ENCODE peak calls at places on chromosomes 1 and 21, in six cellular contexts. One of them, this sample, is unnamed.

GRCh38 chr1:77889671-77890070 is 1.2 kb downstream of the NEXN start:
- DNase-seq in tibial artery: no peak
- DNase-seq in neural progenitor cell: no peak
- DNase-seq in GM12864: no peak
- DNase-seq in HFFc6: peak
- DNase-seq in CD4-positive, alpha-beta T cell: no peak
- DNase-seq in this sample: no peak

GRCh38 chr1:244437108-244437507 is 14.6 kb downstream of the ADSS2 start:
- DNase-seq in HFFc6: no peak
- DNase-seq in tibial artery: no peak
- DNase-seq in GM12864: no peak
- DNase-seq in CD4-positive, alpha-beta T cell: no peak
- DNase-seq in neural progenitor cell: no peak
- DNase-seq in this sample: no peak

GRCh38 chr1:219757890-219758289 is 145.0 kb upstream of the ZC3H11B start:
- DNase-seq in tibial artery: no peak
- DNase-seq in neural progenitor cell: no peak
- DNase-seq in HFFc6: no peak
- DNase-seq in GM12864: no peak
- DNase-seq in CD4-positive, alpha-beta T cell: no peak
- DNase-seq in this sample: no peak

GRCh38 chr1:201503397-201504176 is 3.3 kb downstream of the CSRP1 start:
- DNase-seq in tibial artery: peak
- DNase-seq in GM12864: no peak
- DNase-seq in HFFc6: peak
- DNase-seq in neural progenitor cell: peak
- DNase-seq in CD4-positive, alpha-beta T cell: no peak
- DNase-seq in this sample: no peak

GRCh38 chr1:42750041-42750440 is 10.0 kb upstream of the CLDN19 start:
- DNase-seq in HFFc6: no peak
- DNase-seq in neural progenitor cell: no peak
- DNase-seq in GM12864: no peak
- DNase-seq in CD4-positive, alpha-beta T cell: no peak
- DNase-seq in tibial artery: no peak
- DNase-seq in this sample: no peak

GRCh38 chr1:24594328-24594598 is 38.4 kb downstream of the NCMAP start:
- DNase-seq in GM12864: no peak
- DNase-seq in CD4-positive, alpha-beta T cell: no peak
- DNase-seq in HFFc6: no peak
- DNase-seq in neural progenitor cell: no peak
- DNase-seq in tibial artery: no peak
- DNase-seq in this sample: no peak

GRCh38 chr1:225474986-225475820 is 47.4 kb upstream of the LBR start:
- DNase-seq in HFFc6: peak
- DNase-seq in neural progenitor cell: peak
- DNase-seq in tibial artery: peak
- DNase-seq in GM12864: no peak
- DNase-seq in CD4-positive, alpha-beta T cell: peak
- DNase-seq in this sample: peak

GRCh38 chr1:94068096-94068830 is 52.7 kb downstream of the ABCA4 start:
- DNase-seq in HFFc6: peak
- DNase-seq in neural progenitor cell: no peak
- DNase-seq in GM12864: no peak
- DNase-seq in tibial artery: no peak
- DNase-seq in CD4-positive, alpha-beta T cell: no peak
- DNase-seq in this sample: no peak

GRCh38 chr1:85617582-85618237 is 37.1 kb downstream of the CCN1 start:
- DNase-seq in GM12864: no peak
- DNase-seq in CD4-positive, alpha-beta T cell: no peak
- DNase-seq in HFFc6: peak
- DNase-seq in tibial artery: no peak
- DNase-seq in neural progenitor cell: no peak
- DNase-seq in this sample: no peak

GRCh38 chr1:192805832-192806323 is 3.0 kb upstream of the RGS2 start:
- DNase-seq in neural progenitor cell: peak
- DNase-seq in CD4-positive, alpha-beta T cell: no peak
- DNase-seq in HFFc6: peak
- DNase-seq in tibial artery: no peak
- DNase-seq in GM12864: no peak
- DNase-seq in this sample: peak

GRCh38 chr1:183226361-183226760 is 40.3 kb downstream of the LAMC2 start:
- DNase-seq in tibial artery: no peak
- DNase-seq in GM12864: no peak
- DNase-seq in CD4-positive, alpha-beta T cell: no peak
- DNase-seq in neural progenitor cell: no peak
- DNase-seq in HFFc6: no peak
- DNase-seq in this sample: no peak

GRCh38 chr1:75472089-75472970 is 138.6 kb downstream of the SLC44A5 start:
- DNase-seq in GM12864: no peak
- DNase-seq in CD4-positive, alpha-beta T cell: no peak
- DNase-seq in neural progenitor cell: no peak
- DNase-seq in HFFc6: no peak
- DNase-seq in tibial artery: no peak
- DNase-seq in this sample: no peak

GRCh38 chr1:50416553-50417453 is 6.4 kb downstream of the DMRTA2 start:
- DNase-seq in neural progenitor cell: peak
- DNase-seq in tibial artery: no peak
- DNase-seq in CD4-positive, alpha-beta T cell: no peak
- DNase-seq in HFFc6: no peak
- DNase-seq in GM12864: no peak
- DNase-seq in this sample: no peak

GRCh38 chr1:59143824-59144223 is 153.1 kb upstream of the FGGY start:
- DNase-seq in CD4-positive, alpha-beta T cell: no peak
- DNase-seq in tibial artery: no peak
- DNase-seq in GM12864: no peak
- DNase-seq in neural progenitor cell: no peak
- DNase-seq in HFFc6: no peak
- DNase-seq in this sample: no peak

GRCh38 chr1:204420039-204421004 is 8.7 kb upstream of the PPP1R15B start:
- DNase-seq in tibial artery: no peak
- DNase-seq in neural progenitor cell: peak
- DNase-seq in HFFc6: no peak
- DNase-seq in CD4-positive, alpha-beta T cell: no peak
- DNase-seq in GM12864: no peak
- DNase-seq in this sample: no peak

GRCh38 chr1:162561616-162562451 is at the start of gene UAP1:
- DNase-seq in neural progenitor cell: no peak
- DNase-seq in CD4-positive, alpha-beta T cell: no peak
- DNase-seq in GM12864: no peak
- DNase-seq in tibial artery: no peak
- DNase-seq in HFFc6: peak
- DNase-seq in this sample: no peak

GRCh38 chr21:38771536-38771935 is 34.2 kb upstream of the ETS2 start:
- DNase-seq in tibial artery: no peak
- DNase-seq in neural progenitor cell: no peak
- DNase-seq in HFFc6: peak
- DNase-seq in GM12864: no peak
- DNase-seq in CD4-positive, alpha-beta T cell: no peak
- DNase-seq in this sample: no peak

GRCh38 chr1:92933459-92933858 is 27.8 kb downstream of the DIPK1A start:
- DNase-seq in CD4-positive, alpha-beta T cell: no peak
- DNase-seq in tibial artery: no peak
- DNase-seq in GM12864: no peak
- DNase-seq in neural progenitor cell: no peak
- DNase-seq in HFFc6: no peak
- DNase-seq in this sample: no peak

DNA sequence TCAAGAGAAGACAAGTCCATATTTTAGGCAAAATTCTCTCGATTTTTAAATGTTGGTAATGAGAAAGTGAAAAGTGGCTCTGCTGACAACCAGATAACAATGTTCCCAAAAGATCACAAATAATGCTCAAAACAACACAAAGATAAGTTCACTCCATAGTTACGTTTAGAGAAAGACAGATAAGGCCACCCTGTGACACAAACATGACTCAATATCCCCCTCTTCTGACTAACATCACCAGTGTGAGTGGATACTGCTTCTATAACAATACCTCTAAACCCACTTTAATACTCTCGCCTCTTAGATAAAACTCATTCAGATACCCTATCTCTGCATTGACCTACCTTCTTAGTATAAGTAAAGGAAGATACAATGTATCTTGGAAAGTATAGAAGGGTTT is 51.2 kb upstream of the RGS7 start:
- DNase-seq in tibial artery: no peak
- DNase-seq in GM12864: no peak
- DNase-seq in neural progenitor cell: peak
- DNase-seq in CD4-positive, alpha-beta T cell: no peak
- DNase-seq in HFFc6: peak
- DNase-seq in this sample: no peak
- TF ChIP-seq CTCF in tibial artery: no peak
- TF ChIP-seq CTCF in GM12864: no peak
- TF ChIP-seq CTCF in neural progenitor cell: peak
- TF ChIP-seq CTCF in CD4-positive, alpha-beta T cell: no peak
- TF ChIP-seq CTCF in HFFc6: peak
- TF ChIP-seq CTCF in this sample: peak

GRCh38 chr1:111789666-111790316 is 34.1 kb downstream of the DDX20 start:
- DNase-seq in CD4-positive, alpha-beta T cell: no peak
- DNase-seq in HFFc6: peak
- DNase-seq in GM12864: no peak
- DNase-seq in neural progenitor cell: no peak
- DNase-seq in tibial artery: no peak
- DNase-seq in this sample: no peak
- TF ChIP-seq CTCF in CD4-positive, alpha-beta T cell: no peak
- TF ChIP-seq CTCF in HFFc6: peak
- TF ChIP-seq CTCF in GM12864: no peak
- TF ChIP-seq CTCF in neural progenitor cell: peak
- TF ChIP-seq CTCF in tibial artery: peak
- TF ChIP-seq CTCF in this sample: peak

GRCh38 chr1:113963281-113963906 is 15.9 kb upstream of the OLFML3 start:
- DNase-seq in GM12864: no peak
- DNase-seq in tibial artery: no peak
- DNase-seq in HFFc6: no peak
- DNase-seq in neural progenitor cell: no peak
- DNase-seq in CD4-positive, alpha-beta T cell: no peak
- DNase-seq in this sample: no peak
- TF ChIP-seq CTCF in GM12864: no peak
- TF ChIP-seq CTCF in tibial artery: peak
- TF ChIP-seq CTCF in HFFc6: peak
- TF ChIP-seq CTCF in neural progenitor cell: peak
- TF ChIP-seq CTCF in CD4-positive, alpha-beta T cell: no peak
- TF ChIP-seq CTCF in this sample: peak

DNA sequence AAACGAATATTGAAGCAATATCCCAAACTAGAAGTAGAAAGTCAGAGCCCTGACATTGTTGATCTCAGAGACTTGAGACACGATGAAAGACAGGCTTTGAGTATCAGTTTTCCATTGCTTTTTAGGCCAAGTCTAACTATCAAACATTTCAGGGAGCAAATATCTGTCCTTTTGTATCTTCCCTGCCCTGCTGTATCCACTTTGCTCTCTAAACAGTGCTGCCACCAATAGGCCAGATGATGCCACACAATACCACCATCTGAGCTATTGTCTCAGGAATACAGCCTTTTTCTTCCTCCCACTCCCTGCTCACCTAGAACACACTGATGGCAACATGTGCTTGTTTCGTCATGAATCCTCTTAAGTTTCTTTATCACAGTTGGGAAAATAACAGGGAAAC is 62.6 kb upstream of the SPAG17 start:
- DNase-seq in CD4-positive, alpha-beta T cell: no peak
- DNase-seq in GM12864: no peak
- DNase-seq in HFFc6: peak
- DNase-seq in tibial artery: no peak
- DNase-seq in neural progenitor cell: peak
- DNase-seq in this sample: no peak
- TF ChIP-seq CTCF in CD4-positive, alpha-beta T cell: no peak
- TF ChIP-seq CTCF in GM12864: peak
- TF ChIP-seq CTCF in HFFc6: peak
- TF ChIP-seq CTCF in tibial artery: no peak
- TF ChIP-seq CTCF in neural progenitor cell: peak
- TF ChIP-seq CTCF in this sample: peak

GRCh38 chr21:32122082-32122481 is 156.8 kb downstream of the MIS18A start:
- DNase-seq in HFFc6: no peak
- DNase-seq in CD4-positive, alpha-beta T cell: no peak
- DNase-seq in neural progenitor cell: no peak
- DNase-seq in tibial artery: no peak
- DNase-seq in GM12864: no peak
- DNase-seq in this sample: no peak
- TF ChIP-seq CTCF in HFFc6: no peak
- TF ChIP-seq CTCF in CD4-positive, alpha-beta T cell: no peak
- TF ChIP-seq CTCF in neural progenitor cell: no peak
- TF ChIP-seq CTCF in tibial artery: no peak
- TF ChIP-seq CTCF in GM12864: no peak
- TF ChIP-seq CTCF in this sample: no peak

DNA sequence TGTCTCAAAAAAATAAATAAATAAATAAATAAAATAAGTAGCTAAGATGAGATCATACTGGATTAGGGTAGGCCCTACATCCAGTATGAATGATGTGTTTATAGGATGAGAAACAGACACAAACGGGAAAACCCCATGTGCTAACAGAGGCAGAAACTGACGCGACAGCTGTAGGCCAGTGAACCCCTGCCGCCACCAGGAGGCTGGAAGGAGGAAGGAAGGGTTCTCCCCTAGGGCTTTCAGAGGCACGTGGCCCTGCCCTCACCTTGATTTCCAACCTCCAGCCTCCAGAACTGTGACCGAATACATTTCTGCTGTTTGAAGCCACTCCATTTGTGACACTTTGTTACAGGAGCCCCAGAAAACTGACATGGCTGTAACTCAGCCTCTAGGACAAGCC is 38.5 kb downstream of the CHD5 start:
- DNase-seq in CD4-positive, alpha-beta T cell: no peak
- DNase-seq in tibial artery: no peak
- DNase-seq in GM12864: no peak
- DNase-seq in neural progenitor cell: peak
- DNase-seq in HFFc6: no peak
- DNase-seq in this sample: no peak
- TF ChIP-seq CTCF in CD4-positive, alpha-beta T cell: no peak
- TF ChIP-seq CTCF in tibial artery: no peak
- TF ChIP-seq CTCF in GM12864: peak
- TF ChIP-seq CTCF in neural progenitor cell: peak
- TF ChIP-seq CTCF in HFFc6: peak
- TF ChIP-seq CTCF in this sample: no peak

DNA sequence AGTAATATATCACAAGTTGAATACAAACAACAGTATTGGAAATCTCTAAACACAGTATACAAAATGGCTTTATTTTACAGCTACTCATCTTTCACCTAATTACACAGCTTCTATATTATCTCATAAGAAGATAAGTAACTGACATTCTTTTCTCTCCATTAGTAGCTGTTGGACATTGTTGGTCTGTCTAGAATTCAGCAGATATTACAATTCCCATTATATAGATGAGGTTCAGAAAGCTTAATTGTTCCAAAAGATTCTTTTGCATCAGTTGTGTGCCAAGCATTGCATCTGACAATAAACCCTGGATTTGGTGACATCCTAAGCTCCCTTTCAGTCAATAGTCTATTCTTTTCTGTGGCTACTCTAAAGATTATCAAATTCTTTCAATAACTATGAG is 187.0 kb downstream of the NTMT2 start:
- DNase-seq in CD4-positive, alpha-beta T cell: no peak
- DNase-seq in tibial artery: no peak
- DNase-seq in GM12864: no peak
- DNase-seq in HFFc6: no peak
- DNase-seq in neural progenitor cell: no peak
- DNase-seq in this sample: no peak
- TF ChIP-seq CTCF in CD4-positive, alpha-beta T cell: no peak
- TF ChIP-seq CTCF in tibial artery: no peak
- TF ChIP-seq CTCF in GM12864: no peak
- TF ChIP-seq CTCF in HFFc6: no peak
- TF ChIP-seq CTCF in neural progenitor cell: no peak
- TF ChIP-seq CTCF in this sample: no peak

This sample was measured in D721Med.